ENCODE peak calls at places on chromosomes 3 and 15, in five cellular contexts. D is ovary; Z is mesothelial cell of epicardium; F is CD8-positive, alpha-beta T cell; A is uterus. U is an unnamed sample.

GRCh38 chr15:89822030-89822429 is 7.4 kb upstream of the ANPEP start:
- DNase-seq in D (no peak), Z (no peak), A (no peak), F (no peak), U (no peak)

GRCh38 chr3:104646196-104646595 is 720.5 kb upstream of the ALCAM start:
- DNase-seq in D (no peak), A (no peak), Z (no peak), F (no peak), U (no peak)

GRCh38 chr3:194251007-194251406 is 100.1 kb downstream of the CPN2 start:
- DNase-seq in Z (no peak), D (no peak), F (no peak), A (no peak), U (no peak)

GRCh38 chr15:74172751-74173544 is 562 bp upstream of the ISLR start:
- DNase-seq in D (peak), A (peak), F (no peak), Z (no peak), U (no peak)

GRCh38 chr3:45792516-45793172 is 3.7 kb downstream of the SLC6A20 start:
- DNase-seq in D (no peak), A (no peak), Z (no peak), F (no peak), U (no peak)

GRCh38 chr15:33516563-33516962 is 205.8 kb downstream of the RYR3 start:
- DNase-seq in Z (no peak), A (no peak), F (no peak), D (no peak), U (no peak)

GRCh38 chr3:152289708-152290107 is 21.0 kb downstream of the MBNL1 start:
- DNase-seq in F (no peak), D (no peak), A (no peak), Z (no peak), U (no peak)

GRCh38 chr3:130709671-130710070 is 37.0 kb downstream of the PIK3R4 start:
- DNase-seq in D (no peak), F (no peak), Z (no peak), A (no peak), U (no peak)

GRCh38 chr3:59364471-59364870 is 314.6 kb upstream of the CFAP20DC start:
- DNase-seq in Z (no peak), D (no peak), A (no peak), F (no peak), U (no peak)

GRCh38 chr3:25661694-25662455 is 2.8 kb downstream of the TOP2B start:
- DNase-seq in D (no peak), Z (no peak), A (no peak), F (no peak), U (no peak)

GRCh38 chr3:126927846-126928245 is 55.1 kb upstream of the PLXNA1 start:
- DNase-seq in A (no peak), F (no peak), Z (no peak), D (no peak), U (no peak)

DNA sequence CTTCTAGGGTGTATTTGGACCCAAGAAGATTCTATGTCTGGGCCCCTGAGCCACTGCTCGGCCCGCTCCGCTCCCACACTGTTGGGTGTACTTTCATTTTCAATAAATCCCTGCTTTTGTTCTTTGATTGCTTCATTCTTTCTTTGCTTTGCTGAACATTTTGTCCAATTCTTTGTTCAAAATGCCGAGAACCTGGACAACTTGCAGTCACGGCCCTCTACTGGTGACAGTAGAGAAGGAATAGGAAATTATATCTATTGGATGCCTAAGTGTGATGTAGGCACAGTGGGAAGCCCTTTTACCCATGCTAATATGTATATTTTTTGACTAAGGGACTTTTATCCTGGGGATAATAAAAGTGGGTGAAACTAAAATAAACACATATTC is 340.8 kb downstream of the LRRC3B start:
- DNase-seq in F (no peak), Z (no peak), A (no peak), D (no peak), U (no peak)
- TF ChIP-seq CTCF in F (no peak), Z (no peak), A (no peak), D (no peak), U (no peak)

DNA sequence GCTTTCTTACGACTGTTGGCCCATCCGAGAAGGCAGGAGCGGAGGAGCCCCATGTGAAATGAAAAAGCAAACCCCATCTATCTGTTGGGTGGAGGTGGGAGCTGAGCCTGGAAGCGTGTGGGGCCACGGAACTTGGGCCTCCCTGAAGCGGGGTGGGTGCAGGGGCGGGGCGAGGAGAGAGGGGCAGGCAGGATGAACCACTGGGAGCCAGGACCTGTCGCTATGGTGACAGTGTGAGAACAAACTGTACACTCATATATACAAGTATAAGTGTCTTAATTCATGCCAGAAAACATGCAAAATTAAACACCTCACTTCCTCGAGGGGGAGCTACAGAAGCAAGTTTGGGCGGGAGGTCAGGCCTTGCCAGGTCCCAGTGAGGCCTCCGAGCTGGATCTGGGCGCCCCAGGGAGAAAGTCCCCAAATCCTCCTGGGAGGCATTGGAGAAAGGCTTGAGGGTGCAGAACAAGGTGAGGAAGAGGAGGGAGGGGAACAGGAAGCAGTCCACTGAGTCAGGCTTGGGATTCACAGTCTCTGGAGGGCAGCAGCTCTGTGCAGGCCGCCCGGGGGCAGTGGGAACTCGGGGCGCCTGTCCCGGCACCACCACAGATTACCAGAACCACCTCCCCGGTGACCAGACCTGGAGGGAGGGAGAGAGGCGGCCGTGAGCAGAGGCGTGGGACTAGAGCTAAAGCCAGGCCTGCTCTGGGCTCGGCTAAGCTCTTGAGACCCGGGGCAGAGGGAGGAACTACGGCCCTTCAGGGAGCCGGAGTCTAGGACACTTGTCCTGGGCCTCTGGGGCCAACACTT is 34.8 kb downstream of the RBPMS2 start:
- DNase-seq in A (peak), F (no peak), Z (no peak), D (peak), U (no peak)
- TF ChIP-seq CTCF in A (peak), F (no peak), Z (no peak), D (peak), U (no peak)

GRCh38 chr3:196632033-196632751 is 7.3 kb upstream of the NRROS start:
- DNase-seq in Z (peak), A (peak), D (peak), F (peak), U (no peak)
- TF ChIP-seq CTCF in Z (no peak), A (peak), D (no peak), F (no peak), U (no peak)

GRCh38 chr3:21447471-21448205 is 303.4 kb downstream of the ZNF385D start:
- DNase-seq in Z (no peak), D (no peak), F (no peak), A (no peak), U (no peak)
- TF ChIP-seq CTCF in Z (no peak), D (no peak), F (no peak), A (no peak), U (no peak)

DNA sequence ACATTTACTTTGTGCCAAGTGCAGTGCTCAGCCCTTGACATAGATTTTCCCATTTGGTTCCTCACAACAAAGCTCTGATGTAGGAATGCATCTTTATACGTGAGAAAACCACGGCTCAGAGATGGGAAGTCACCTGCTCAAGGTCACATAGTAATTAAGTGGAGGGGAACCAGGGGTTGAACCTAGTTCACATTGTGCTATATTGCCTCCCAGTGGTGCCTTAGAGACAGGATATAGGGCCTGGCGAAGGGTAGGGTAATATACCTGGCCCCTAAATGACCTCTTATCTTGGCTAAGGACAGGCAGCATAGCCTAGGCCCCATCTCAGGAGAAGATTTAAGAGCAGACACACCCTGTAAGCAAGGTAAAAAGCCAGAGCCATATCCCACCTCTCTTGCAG is 71.5 kb downstream of the FOXP1 start:
- DNase-seq in Z (no peak), F (peak), A (no peak), D (no peak), U (no peak)
- TF ChIP-seq CTCF in Z (no peak), F (peak), A (no peak), D (no peak), U (no peak)

DNA sequence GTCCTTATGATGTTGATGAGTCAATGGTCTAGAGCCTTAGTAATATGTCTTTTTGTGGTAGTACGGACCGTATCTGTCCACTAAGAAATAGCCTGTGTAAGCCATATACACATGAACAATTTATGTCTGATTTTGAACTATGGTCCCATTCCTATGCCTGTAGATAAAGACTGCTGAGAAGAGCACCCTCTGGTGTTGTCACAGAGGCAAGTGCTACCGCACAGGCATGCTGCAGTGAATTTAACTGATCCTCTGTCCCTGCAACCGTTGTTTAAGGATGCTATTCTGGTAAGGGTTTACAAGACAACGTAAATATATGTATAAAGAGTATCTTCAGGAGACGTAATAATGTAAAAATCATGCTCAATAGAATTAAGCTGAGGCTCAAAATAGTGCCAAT is 170.7 kb downstream of the UBE3A start:
- DNase-seq in A (no peak), F (no peak), D (no peak), Z (no peak), U (no peak)
- TF ChIP-seq CTCF in A (no peak), F (no peak), D (no peak), Z (no peak), U (no peak)

GRCh38 chr3:59818-60217 is 136.7 kb upstream of the CHL1 start:
- DNase-seq in F (no peak), A (no peak), D (no peak), Z (no peak), U (no peak)

GRCh38 chr3:56672-57071 is 139.9 kb upstream of the CHL1 start:
- DNase-seq in A (no peak), Z (no peak), F (no peak), D (no peak), U (no peak)

DNA sequence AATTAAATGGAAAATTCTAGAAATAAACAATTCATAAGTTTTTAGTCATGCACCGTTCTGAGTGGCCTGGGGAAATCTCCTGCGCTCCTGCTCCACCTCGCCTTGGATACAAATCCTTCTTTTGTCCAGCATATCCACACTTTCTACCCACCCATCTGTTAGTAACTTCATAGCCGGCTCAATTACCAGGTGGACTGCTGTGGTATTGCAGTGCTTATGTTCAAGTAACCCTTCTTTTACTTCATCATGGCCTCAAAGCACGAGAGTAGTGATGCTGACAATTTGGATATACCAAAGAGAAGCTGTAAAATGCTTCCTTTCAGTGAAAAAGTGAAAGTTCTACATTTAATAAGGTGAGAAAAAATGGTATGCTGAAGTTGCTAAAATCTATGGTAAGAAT is 142.3 kb upstream of the CHL1 start:
- DNase-seq in Z (no peak), A (no peak), D (no peak), F (no peak), U (no peak)
- TF ChIP-seq CTCF in Z (no peak), A (no peak), D (no peak), F (no peak), U (no peak)

DNA sequence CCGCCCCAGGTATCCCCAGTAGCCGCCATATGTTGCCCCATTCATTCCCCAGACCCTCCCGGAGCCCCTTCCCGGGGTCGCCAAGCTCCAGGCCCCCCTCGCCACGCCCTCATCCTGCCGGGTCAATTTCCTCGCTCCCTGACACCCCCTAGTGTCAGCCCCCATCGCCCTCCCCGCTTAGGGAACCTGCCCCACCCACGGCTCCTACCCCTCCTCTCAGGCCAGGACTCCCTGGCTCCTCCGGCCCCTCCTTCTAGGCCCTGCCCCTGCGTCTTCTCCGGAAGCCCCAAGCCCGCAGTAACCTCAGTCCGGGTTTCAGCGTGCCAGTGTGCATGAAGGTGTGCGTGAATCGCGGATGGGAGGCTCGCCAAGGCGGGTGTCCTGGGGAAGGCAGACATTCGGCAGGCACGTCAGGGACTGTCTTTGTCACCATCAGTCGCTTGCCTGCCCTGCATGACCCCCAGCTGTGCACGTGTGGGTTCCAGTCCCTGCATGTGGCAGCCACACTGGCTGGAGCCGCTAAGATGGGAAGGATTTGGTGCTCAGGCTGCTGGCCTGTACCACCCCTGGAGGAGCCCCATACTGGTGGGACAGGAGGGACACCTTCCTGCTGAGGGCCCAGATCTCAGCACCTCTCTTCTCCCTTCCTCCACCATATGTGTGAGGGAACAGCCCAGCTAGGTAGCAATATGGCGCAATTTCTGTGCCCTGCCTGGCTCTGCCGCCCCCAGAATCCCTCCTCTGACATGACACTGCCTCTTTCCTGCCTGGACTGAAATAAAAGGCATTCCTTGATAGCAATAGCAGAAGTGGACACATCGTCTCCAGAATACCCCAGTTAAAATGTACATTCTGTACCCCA is 704 bp downstream of the DISP2 start:
- DNase-seq in A (no peak), F (peak), Z (no peak), D (no peak), U (no peak)
- TF ChIP-seq CTCF in A (no peak), F (no peak), Z (no peak), D (no peak), U (no peak)

GRCh38 chr3:162892921-162893793 is 1396.5 kb downstream of the OTOL1 start:
- DNase-seq in D (no peak), F (no peak), A (no peak), Z (no peak), U (no peak)
- TF ChIP-seq CTCF in D (no peak), F (no peak), A (no peak), Z (no peak), U (no peak)

DNA sequence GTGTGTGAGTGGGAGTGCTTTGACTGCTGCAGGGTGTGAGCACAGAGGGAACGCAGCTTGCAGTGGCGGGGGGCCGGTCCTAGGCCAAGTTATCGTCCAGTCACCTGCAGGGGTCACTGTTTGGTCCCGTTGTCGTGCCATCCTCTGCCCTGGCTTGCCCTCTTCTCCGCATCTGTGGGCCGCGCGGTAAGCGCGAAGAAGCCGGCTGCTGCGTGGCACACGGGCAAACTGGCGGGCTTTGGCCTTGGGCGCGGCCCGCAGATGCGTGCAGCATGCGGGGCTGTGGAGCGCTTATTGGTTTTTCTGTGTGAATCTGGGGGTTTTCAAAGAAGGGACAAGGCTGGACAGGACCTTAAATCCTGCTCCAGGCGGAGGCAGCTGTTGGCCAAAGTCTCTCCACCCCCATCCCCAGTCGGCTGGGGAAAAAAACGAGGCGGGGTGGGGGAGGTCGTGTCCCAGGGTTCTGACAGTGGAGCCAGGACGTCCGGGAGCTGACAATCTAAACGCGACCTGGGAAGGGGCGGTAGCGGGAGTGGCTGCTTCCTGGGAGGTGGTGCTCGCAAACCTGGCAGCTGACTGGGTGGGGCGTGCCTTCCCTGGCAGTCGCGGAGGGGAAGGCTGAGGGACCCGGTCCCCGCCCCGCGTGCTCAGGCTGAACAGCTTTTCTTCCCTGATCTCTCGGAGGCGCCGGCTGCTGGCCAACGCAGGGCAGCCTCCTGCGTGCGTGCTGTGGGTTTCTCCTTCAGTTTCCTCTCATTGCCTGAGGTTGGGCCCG is 39.7 kb upstream of the VEPH1 start:
- DNase-seq in D (no peak), Z (peak), F (no peak), A (no peak), U (no peak)
- TF ChIP-seq CTCF in D (no peak), Z (no peak), F (no peak), A (no peak), U (no peak)